ENCODE peak calls at places on chromosomes 12 and 14, in eight cellular contexts. U, K, N, D, B, Q, I and Y are unnamed samples.

GRCh38 chr12:122028601-122029560 is 7.2 kb downstream of the BCL7A start:
- DNase-seq in I (no peak), Q (no peak), K (no peak), B (no peak), U (no peak), N (no peak), D (no peak), Y (no peak)

GRCh38 chr14:21060590-21061346 is 3.1 kb downstream of the RNASE8 start:
- DNase-seq in N (peak), I (no peak), U (no peak), B (no peak), D (no peak), Q (no peak), K (no peak), Y (no peak)

GRCh38 chr14:22689186-22689585 is 45.0 kb upstream of the OR6J1 start:
- DNase-seq in U (no peak), D (peak), B (no peak), K (no peak), I (no peak), N (peak), Q (peak), Y (no peak)

GRCh38 chr12:70576341-70577282 is 60.6 kb downstream of the PTPRB start:
- DNase-seq in D (peak), N (no peak), K (no peak), B (peak), Q (peak), I (peak), U (no peak), Y (no peak)

GRCh38 chr14:74437654-74438053 is 11.6 kb upstream of the SYNDIG1L start:
- DNase-seq in B (no peak), U (no peak), N (no peak), I (no peak), Q (no peak), K (no peak), D (peak), Y (peak)

GRCh38 chr12:68891141-68891540 is 41.8 kb downstream of the CPM start:
- DNase-seq in I (no peak), U (no peak), B (no peak), Q (no peak), D (no peak), N (no peak), K (no peak), Y (no peak)

GRCh38 chr12:54562720-54563356 is 13.4 kb downstream of the PDE1B start:
- DNase-seq in N (no peak), I (no peak), D (no peak), B (no peak), K (no peak), U (no peak), Q (no peak), Y (no peak)

GRCh38 chr12:106409898-106410297 is 52.4 kb downstream of the POLR3B start:
- DNase-seq in N (no peak), U (no peak), B (no peak), Q (peak), I (no peak), D (no peak), K (no peak), Y (no peak)

GRCh38 chr12:93025145-93026103 is 96.3 kb upstream of the EEA1 start:
- DNase-seq in N (no peak), Q (peak), K (no peak), B (no peak), D (peak), U (no peak), I (no peak), Y (no peak)

GRCh38 chr12:31245822-31246469 is 80.0 kb downstream of the SINHCAF start:
- DNase-seq in K (no peak), N (no peak), D (no peak), B (no peak), U (no peak), Q (no peak), I (no peak), Y (no peak)

GRCh38 chr12:53496752-53497032 is 2.6 kb downstream of the MAP3K12 start:
- DNase-seq in B (no peak), K (no peak), I (no peak), Q (no peak), U (no peak), D (no peak), N (no peak), Y (no peak)
- H3K27ac ChIP-seq in B (no peak), K (peak), I (no peak), Q (no peak), U (no peak), D (no peak), N (no peak), Y (peak)

GRCh38 chr12:108514973-108515814 is at the start of gene FICD:
- DNase-seq in Q (peak), I (peak), K (peak), N (peak), U (peak), D (peak), B (peak), Y (peak)
- TF ChIP-seq CTCF in Q (no peak), I (peak), K (no peak), N (no peak), U (no peak), D (no peak), B (no peak), Y (no peak)

DNA sequence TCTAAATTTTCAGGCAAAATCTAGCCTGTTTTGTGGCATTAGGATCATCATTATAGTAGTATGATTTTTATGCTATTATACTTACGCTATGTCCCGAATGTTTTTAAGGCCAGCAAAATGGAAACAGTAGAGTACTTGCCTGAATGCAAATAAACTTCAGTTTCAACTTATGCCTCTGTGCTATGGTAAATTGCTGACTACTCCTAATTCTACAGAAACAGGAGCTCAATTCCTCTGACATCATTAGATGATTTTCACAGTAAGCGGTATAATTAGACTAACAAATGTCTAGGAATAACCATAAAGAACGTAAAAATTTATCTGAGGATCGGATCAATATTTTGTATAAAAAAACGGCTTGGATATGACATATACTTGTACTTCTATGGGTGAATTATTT is 270.0 kb downstream of the EGLN3 start:
- DNase-seq in D (no peak), B (no peak), K (no peak), Q (no peak), U (no peak), I (no peak), N (no peak), Y (no peak)
- H3K27ac ChIP-seq in D (peak), B (no peak), K (no peak), Q (no peak), U (no peak), I (no peak), N (no peak), Y (no peak)

GRCh38 chr14:52342849-52343606 is 28.9 kb downstream of the PTGER2 start:
- DNase-seq in D (peak), U (no peak), I (no peak), K (no peak), N (no peak), B (no peak), Q (peak), Y (no peak)

GRCh38 chr14:52339262-52339661 is 25.1 kb downstream of the PTGER2 start:
- DNase-seq in B (no peak), U (no peak), D (no peak), Q (no peak), I (no peak), N (no peak), K (no peak), Y (no peak)

GRCh38 chr14:52333108-52333507 is 19.0 kb downstream of the PTGER2 start:
- DNase-seq in N (no peak), U (no peak), D (no peak), I (no peak), Q (peak), B (no peak), K (no peak), Y (no peak)

GRCh38 chr14:52333823-52334657 is 19.9 kb downstream of the PTGER2 start:
- DNase-seq in D (no peak), N (no peak), B (no peak), I (no peak), K (no peak), U (no peak), Q (no peak), Y (no peak)

DNA sequence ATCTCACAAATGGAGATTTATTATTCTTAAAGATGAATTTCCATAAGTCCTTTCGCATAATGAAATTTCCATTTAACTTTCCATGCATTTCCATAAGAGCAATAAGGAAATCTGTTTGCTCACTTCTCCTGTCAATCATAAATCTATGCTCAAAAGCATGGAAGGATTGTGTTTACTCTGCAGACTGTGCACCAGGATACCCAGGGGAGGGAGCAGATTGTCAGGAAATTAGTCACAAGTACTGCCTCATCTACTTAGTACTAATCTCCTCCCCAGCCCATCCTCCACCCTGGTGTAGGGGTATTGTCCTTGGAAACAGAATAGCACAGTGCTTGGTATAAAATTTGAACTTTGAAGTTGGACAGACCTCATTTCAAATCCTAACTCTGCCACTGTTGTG is 24.2 kb downstream of the PTGER2 start:
- DNase-seq in D (peak), I (no peak), U (no peak), B (no peak), N (peak), Q (peak), K (no peak), Y (no peak)
- TF ChIP-seq CTCF in D (no peak), I (no peak), U (no peak), B (no peak), N (no peak), Q (no peak), K (no peak), Y (no peak)

GRCh38 chr14:85531141-85531593 is 1.2 kb downstream of the FLRT2 start:
- DNase-seq in K (no peak), Q (peak), B (peak), N (peak), U (no peak), I (no peak), D (no peak), Y (no peak)
- H3K27ac ChIP-seq in K (peak), Q (no peak), B (peak), N (no peak), U (no peak), I (peak), D (no peak), Y (peak)

DNA sequence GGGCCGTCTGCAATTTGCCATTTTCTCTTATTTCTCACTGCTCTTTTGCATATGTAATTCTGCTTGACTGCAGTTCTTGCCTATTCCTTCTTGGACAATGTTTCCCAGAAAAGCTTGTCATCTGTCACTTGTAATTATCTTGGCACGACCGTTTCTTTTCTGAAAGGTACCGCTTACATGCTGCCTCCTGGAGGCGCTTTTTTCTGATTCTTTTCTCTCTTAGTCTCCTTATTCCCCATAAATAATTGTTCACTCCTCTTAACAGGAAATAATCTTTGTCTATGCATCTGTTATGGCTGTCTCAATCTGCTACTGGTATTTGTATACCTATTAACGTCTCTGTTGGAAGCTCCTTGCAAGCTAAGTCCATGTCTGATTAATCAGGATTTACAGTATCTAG is 1.3 kb upstream of the ALDH1L2 start:
- DNase-seq in I (no peak), N (no peak), B (no peak), U (no peak), D (no peak), K (no peak), Q (no peak), Y (no peak)
- TF ChIP-seq CTCF in I (no peak), N (no peak), B (no peak), U (no peak), D (no peak), K (no peak), Q (no peak), Y (no peak)

DNA sequence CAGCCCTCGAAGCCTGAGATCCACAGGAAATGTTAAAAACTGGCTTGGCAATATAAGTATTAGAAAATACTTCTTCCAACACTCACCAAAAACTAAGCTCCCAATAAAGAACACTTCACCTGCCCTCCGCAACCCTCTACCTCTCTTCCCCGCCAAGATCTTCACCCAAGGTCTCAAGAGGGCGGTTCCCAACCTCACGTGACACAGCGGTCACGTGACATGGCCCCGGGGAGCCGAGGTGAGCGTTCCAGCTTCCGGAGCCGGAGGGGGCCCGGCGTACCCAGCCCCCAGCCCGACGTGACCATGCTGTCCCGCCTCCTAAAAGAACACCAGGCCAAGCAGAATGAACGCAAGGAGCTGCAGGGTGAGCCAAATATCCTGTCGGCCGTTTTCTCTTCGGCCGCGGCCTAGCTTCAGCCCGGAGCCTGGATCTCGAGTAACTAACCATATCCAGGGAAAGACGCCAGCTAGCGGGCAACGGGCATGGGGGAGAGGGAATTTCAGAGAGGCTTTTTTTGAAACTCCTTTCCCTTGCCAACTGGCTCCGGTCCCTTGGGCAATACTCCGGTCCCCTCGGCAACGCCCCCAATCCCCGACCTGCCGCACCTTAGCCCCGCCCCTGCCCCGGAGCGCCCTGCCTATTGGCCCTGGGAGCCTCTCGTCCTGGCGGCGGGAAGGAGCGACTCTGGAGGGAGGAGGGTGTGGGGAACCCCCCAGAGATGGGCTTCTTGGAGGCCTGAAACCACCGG is at the start of gene BLOC1S1:
- DNase-seq in B (peak), N (peak), I (peak), K (peak), D (peak), U (peak), Q (peak), Y (peak)
- H3K27ac ChIP-seq in B (peak), N (peak), I (peak), K (peak), D (peak), U (peak), Q (peak), Y (peak)

GRCh38 chr14:69535230-69535848 is 39.3 kb downstream of the CCDC177 start:
- DNase-seq in U (no peak), Q (peak), D (peak), B (no peak), K (no peak), I (peak), N (peak), Y (no peak)
- TF ChIP-seq CTCF in U (no peak), Q (peak), D (peak), B (peak), K (peak), I (peak), N (peak), Y (peak)

GRCh38 chr12:120230326-120230973 is 29.5 kb upstream of the RPLP0 start:
- DNase-seq in D (peak), N (peak), Q (peak), U (no peak), I (no peak), K (no peak), B (peak), Y (no peak)
- H3K27ac ChIP-seq in D (peak), N (peak), Q (peak), U (peak), I (no peak), K (peak), B (peak), Y (peak)